ENCODE peak calls at places on chromosomes 5 and 9, in seven cellular contexts. P is sigmoid colon; K is cardiac muscle cell; R is H9; M is effector memory CD4-positive, alpha-beta T cell; H is neuronal stem cell; C is dorsolateral prefrontal cortex. J is an unnamed sample.

GRCh38 chr5:80744149-80744548 is 89.4 kb upstream of the DHFR start:
- DNase-seq in P (no peak), K (no peak), R (no peak), M (no peak), H (no peak), C (no peak), J (no peak)

GRCh38 chr9:130935660-130936271 is 3.3 kb downstream of the FIBCD1 start:
- DNase-seq in P (no peak), K (no peak), R (no peak), M (no peak), H (no peak), C (no peak), J (no peak)

GRCh38 chr5:175493260-175493659 is 14.9 kb downstream of the SFXN1 start:
- DNase-seq in P (no peak), K (no peak), R (no peak), M (no peak), H (no peak), C (no peak), J (no peak)

GRCh38 chr9:82722556-82722955 is 340.4 kb downstream of the RASEF start:
- DNase-seq in P (no peak), K (no peak), R (no peak), M (no peak), H (no peak), C (no peak), J (no peak)

GRCh38 chr9:114004221-114004716 is 73.8 kb downstream of the AMBP start:
- DNase-seq in P (peak; percentile 77), K (peak; percentile 68), R (peak; percentile 17), M (no peak), H (no peak), C (peak; percentile 45), J (no peak)

GRCh38 chr5:157168286-157168685 is 2.2 kb upstream of the GARIN3 start:
- DNase-seq in P (no peak), K (no peak), R (no peak), M (no peak), H (no peak), C (no peak), J (no peak)

GRCh38 chr5:151612689-151613427 is 21.7 kb upstream of the FAT2 start:
- DNase-seq in P (no peak), K (no peak), R (no peak), M (peak; percentile 9), H (no peak), C (no peak), J (no peak)

GRCh38 chr9:136558373-136558772 is 12.5 kb upstream of the NOTCH1 start:
- DNase-seq in P (no peak), K (no peak), R (no peak), M (no peak), H (no peak), C (no peak), J (no peak)

GRCh38 chr5:139655727-139656271 is 7.7 kb downstream of the CXXC5 start:
- DNase-seq in P (no peak), K (peak; percentile 80), R (no peak), M (no peak), H (no peak), C (no peak), J (peak; percentile 36)

GRCh38 chr9:86355814-86356213 is 1.6 kb upstream of the TUT7 start:
- DNase-seq in P (no peak), K (no peak), R (no peak), M (no peak), H (no peak), C (no peak), J (no peak)

GRCh38 chr5:177963966-177964365 is 32.1 kb downstream of the PROP1 start:
- DNase-seq in P (no peak), K (no peak), R (no peak), M (no peak), H (no peak), C (no peak), J (no peak)

GRCh38 chr9:38682713-38683112 is 37.2 kb downstream of the FAM240B start:
- DNase-seq in P (no peak), K (no peak), R (no peak), M (no peak), H (no peak), C (no peak), J (no peak)

GRCh38 chr5:92544042-92544441 is 1037.0 kb downstream of the NR2F1-AS1 start:
- DNase-seq in P (no peak), K (no peak), R (no peak), M (no peak), H (no peak), C (no peak), J (no peak)

GRCh38 chr5:38189031-38189632 is 69.2 kb upstream of the EGFLAM start:
- DNase-seq in P (no peak), K (no peak), R (peak; percentile 46), M (no peak), H (no peak), C (no peak), J (no peak)

GRCh38 chr9:94860678-94861588 is 134.4 kb downstream of the AOPEP start:
- DNase-seq in P (no peak), K (no peak), R (no peak), M (peak; percentile 59), H (no peak), C (no peak), J (no peak)

GRCh38 chr9:113570749-113571711 is 107.5 kb downstream of the RGS3 start:
- DNase-seq in P (peak; percentile 33), K (no peak), R (no peak), M (no peak), H (no peak), C (no peak), J (no peak)

GRCh38 chr9:3769646-3770045 is 243.8 kb upstream of the RFX3 start:
- DNase-seq in P (no peak), K (no peak), R (no peak), M (no peak), H (no peak), C (no peak), J (no peak)
- H3K27ac ChIP-seq in P (no peak overlapping the region), K (no peak overlapping the region), R (no peak overlapping the region), M (no peak overlapping the region), H (no peak overlapping the region), C (no peak overlapping the region), J (no peak overlapping the region)

GRCh38 chr5:73120222-73121108 is at the start of gene TMEM171:
- DNase-seq in P (no peak), K (peak; percentile 77), R (peak; percentile 66), M (no peak), H (peak; percentile 48), C (no peak), J (no peak)

GRCh38 chr5:73121109-73121443 is 701 bp downstream of the TMEM171 start:
- DNase-seq in P (no peak), K (no peak), R (no peak), M (no peak), H (no peak), C (no peak), J (no peak)

GRCh38 chr5:73117088-73117755 is 3.2 kb upstream of the TMEM171 start:
- DNase-seq in P (no peak), K (no peak), R (no peak), M (no peak), H (no peak), C (no peak), J (no peak)

GRCh38 chr5:73118331-73119011 is 1.9 kb upstream of the TMEM171 start:
- DNase-seq in P (no peak), K (no peak), R (no peak), M (no peak), H (no peak), C (peak; percentile 65), J (peak; percentile 33)

GRCh38 chr5:73119492-73120157 is 750 bp upstream of the TMEM171 start:
- DNase-seq in P (no peak), K (no peak), R (peak; percentile 62), M (no peak), H (no peak), C (no peak), J (no peak)
- H3K27ac ChIP-seq in P (no peak overlapping the region), K (no peak overlapping the region), R (no peak overlapping the region), M (no peak overlapping the region), H (no peak overlapping the region), C (peak overlapping the region; percentile 74), J (no peak overlapping the region)

GRCh38 chr5:4765411-4765810 is 374.7 kb upstream of the ADAMTS16 start:
- DNase-seq in P (no peak), K (no peak), R (no peak), M (no peak), H (no peak), C (no peak), J (no peak)
- H3K27ac ChIP-seq in P (no peak overlapping the region), K (no peak overlapping the region), R (no peak overlapping the region), M (no peak overlapping the region), H (no peak overlapping the region), C (no peak overlapping the region), J (no peak overlapping the region)

GRCh38 chr9:134601764-134602163 is 39.8 kb upstream of the COL5A1 start:
- DNase-seq in P (no peak), K (no peak), R (no peak), M (no peak), H (no peak), C (no peak), J (no peak)
- H3K27ac ChIP-seq in P (no peak overlapping the region), K (no peak overlapping the region), R (no peak overlapping the region), M (no peak overlapping the region), H (no peak overlapping the region), C (no peak overlapping the region), J (no peak overlapping the region)

GRCh38 chr9:96218821-96219614 is 83.0 kb downstream of the HSD17B3 start:
- DNase-seq in P (peak; percentile 64), K (no peak), R (peak; percentile 41), M (no peak), H (no peak), C (no peak), J (no peak)

GRCh38 chr9:96217358-96217755 is 84.6 kb downstream of the HSD17B3 start:
- DNase-seq in P (peak; percentile 64), K (peak; percentile 80), R (no peak), M (no peak), H (peak; percentile 39), C (no peak), J (no peak)

GRCh38 chr9:96222132-96222531 is 79.8 kb downstream of the HSD17B3 start:
- DNase-seq in P (peak; percentile 6), K (no peak), R (no peak), M (no peak), H (no peak), C (no peak), J (no peak)

GRCh38 chr9:96217756-96218693 is 84.0 kb downstream of the HSD17B3 start:
- DNase-seq in P (peak; percentile 79), K (peak; percentile 87), R (peak; percentile 83), M (peak; percentile 39), H (peak; percentile 81), C (peak; percentile 55), J (no peak)

GRCh38 chr9:96219615-96220257 is 82.2 kb downstream of the HSD17B3 start:
- DNase-seq in P (peak; percentile 63), K (no peak), R (peak; percentile 70), M (no peak), H (no peak), C (no peak), J (no peak)
- H3K27ac ChIP-seq in P (no peak overlapping the region), K (no peak overlapping the region), R (no peak overlapping the region), M (no peak overlapping the region), H (no peak overlapping the region), C (no peak overlapping the region), J (no peak overlapping the region)

DNA sequence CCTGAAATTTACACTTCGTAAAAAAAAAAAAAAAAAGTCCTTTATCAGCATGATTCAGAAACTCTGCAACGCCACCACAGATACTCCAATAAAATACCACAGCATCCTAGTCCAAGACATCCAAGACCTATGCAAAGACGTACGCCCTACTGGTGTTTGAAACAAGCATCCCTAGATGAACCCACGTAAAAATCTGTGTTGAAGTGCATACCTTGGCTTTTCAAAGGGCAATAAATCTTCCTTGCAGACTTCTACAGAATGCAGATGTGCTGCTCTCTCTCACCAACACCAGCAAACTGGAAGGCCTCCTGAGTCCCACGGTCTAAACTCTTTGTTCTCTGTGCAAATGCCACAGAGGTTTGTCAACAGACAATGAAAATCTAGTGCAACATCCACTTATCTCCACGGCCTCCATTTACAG is 38.8 kb downstream of the MYO10 start:
- DNase-seq in P (no peak), K (peak; percentile 78), R (no peak), M (no peak), H (no peak), C (no peak), J (no peak)
- H3K27ac ChIP-seq in P (peak overlapping the region; percentile 33), K (peak overlapping the region; percentile 91), R (no peak overlapping the region), M (no peak overlapping the region), H (no peak overlapping the region), C (no peak overlapping the region), J (no peak overlapping the region)

J was measured in substantia nigra.